ENCODE peak calls at places on chromosomes 7 and 10, in eight cellular contexts. F is lower lobe of right lung, P is heart right ventricle, Z is astrocyte, S is BJ, E is mucosa of descending colon, H is GM12865, I is IMR-90. D is an unnamed sample.

GRCh38 chr10:7161484-7162283 is 249.2 kb downstream of the SFMBT2 start:
- DNase-seq in Z (peak; percentile 23), S (no peak), I (no peak), F (no peak), H (no peak), E (no peak), P (peak; percentile 23), D (peak; percentile 1)

GRCh38 chr7:5695037-5695708 is 86.3 kb downstream of the RNF216 start:
- DNase-seq in H (peak; percentile 94), P (peak; percentile 47), S (peak; percentile 53), I (peak; percentile 89), E (no peak), F (no peak), Z (peak; percentile 97), D (peak; percentile 93)

GRCh38 chr7:133409421-133409820 is 156.5 kb downstream of the EXOC4 start:
- DNase-seq in F (no peak), E (no peak), S (no peak), H (no peak), I (no peak), P (no peak), Z (no peak), D (no peak)

GRCh38 chr7:159027091-159027802 is 117.4 kb downstream of the VIPR2 start:
- DNase-seq in S (no peak), P (no peak), H (no peak), F (no peak), E (no peak), Z (no peak), I (no peak), D (no peak)

GRCh38 chr7:77425151-77426051 is 9.3 kb upstream of the GSAP start:
- DNase-seq in I (peak; percentile 91), F (no peak), H (peak; percentile 14), Z (peak; percentile 83), P (no peak), S (peak; percentile 14), E (no peak), D (peak; percentile 54)

GRCh38 chr7:98982686-98983085 is 104.4 kb downstream of the TRRAP start:
- DNase-seq in P (no peak), F (no peak), E (no peak), I (no peak), H (no peak), S (no peak), Z (no peak), D (no peak)

GRCh38 chr10:11611248-11612003 is at the start of gene USP6NL:
- DNase-seq in P (peak; percentile 89), I (peak; percentile 74), F (peak; percentile 93), H (peak; percentile 84), S (peak; percentile 15), Z (peak; percentile 57), E (peak; percentile 96), D (peak; percentile 76)

GRCh38 chr7:49706106-49706505 is 67.3 kb upstream of the VWC2 start:
- DNase-seq in P (no peak), E (no peak), H (no peak), I (no peak), F (no peak), S (no peak), Z (no peak), D (no peak)

GRCh38 chr7:118079369-118079768 is 104.6 kb upstream of the LSM8 start:
- DNase-seq in I (peak; percentile 8), E (no peak), Z (peak; percentile 12), P (no peak), H (no peak), S (no peak), F (no peak), D (no peak)

GRCh38 chr10:79445217-79445707 is at the start of gene ZCCHC24:
- DNase-seq in P (no peak), S (no peak), Z (no peak), I (no peak), F (peak; percentile 77), H (peak; percentile 74), E (no peak), D (no peak)

GRCh38 chr7:69801729-69802688 is 203.7 kb downstream of the AUTS2 start:
- DNase-seq in E (no peak), H (no peak), P (no peak), I (no peak), F (no peak), S (no peak), Z (no peak), D (no peak)

GRCh38 chr7:730501-731439 is 3.7 kb upstream of the PRKAR1B start:
- DNase-seq in E (no peak), I (peak; percentile 24), H (no peak), P (no peak), F (peak; percentile 25), S (no peak), Z (no peak), D (no peak)

GRCh38 chr7:112252141-112252540 is 45.6 kb downstream of the ZNF277 start:
- DNase-seq in I (no peak), S (no peak), H (no peak), Z (no peak), P (no peak), E (no peak), F (no peak), D (no peak)

GRCh38 chr7:8434290-8435002 is 1.0 kb downstream of the NXPH1 start:
- DNase-seq in Z (no peak), H (no peak), P (no peak), I (no peak), E (no peak), F (no peak), S (no peak), D (no peak)

GRCh38 chr10:97037365-97038361 is 148.1 kb downstream of the SLIT1 start:
- DNase-seq in I (peak; percentile 71), S (peak; percentile 18), H (peak; percentile 81), E (peak; percentile 78), P (peak; percentile 83), F (peak; percentile 78), Z (peak; percentile 45), D (peak; percentile 69)

GRCh38 chr7:158030566-158030965 is 557.1 kb downstream of the PTPRN2 start:
- DNase-seq in Z (no peak), F (no peak), I (no peak), E (no peak), S (no peak), H (no peak), P (no peak), D (no peak)

GRCh38 chr10:118868618-118869017 is 113.8 kb upstream of the CACUL1 start:
- DNase-seq in E (no peak), I (no peak), Z (no peak), P (no peak), H (peak; percentile 6), S (no peak), F (no peak), D (no peak)

GRCh38 chr10:102523250-102524029 is 19.7 kb downstream of the SUFU start:
- DNase-seq in F (no peak), I (peak; percentile 83), P (no peak), S (no peak), Z (peak; percentile 85), H (peak; percentile 21), E (no peak), D (peak; percentile 64)

GRCh38 chr7:32890553-32891045 is 961 bp downstream of the KBTBD2 start:
- DNase-seq in P (peak; percentile 30), F (no peak), S (no peak), I (peak; percentile 71), E (no peak), H (peak; percentile 82), Z (peak; percentile 56), D (peak; percentile 63)

GRCh38 chr7:151917791-151918311 is 38.4 kb upstream of the GALNTL5 start:
- DNase-seq in P (no peak), F (no peak), S (no peak), Z (no peak), H (no peak), I (no peak), E (peak; percentile 75), D (no peak)

GRCh38 chr7:130273081-130273699 is 6.5 kb downstream of the CPA2 start:
- DNase-seq in H (no peak), Z (peak; percentile 75), S (no peak), E (no peak), P (no peak), I (peak; percentile 48), F (no peak), D (peak; percentile 28)

DNA sequence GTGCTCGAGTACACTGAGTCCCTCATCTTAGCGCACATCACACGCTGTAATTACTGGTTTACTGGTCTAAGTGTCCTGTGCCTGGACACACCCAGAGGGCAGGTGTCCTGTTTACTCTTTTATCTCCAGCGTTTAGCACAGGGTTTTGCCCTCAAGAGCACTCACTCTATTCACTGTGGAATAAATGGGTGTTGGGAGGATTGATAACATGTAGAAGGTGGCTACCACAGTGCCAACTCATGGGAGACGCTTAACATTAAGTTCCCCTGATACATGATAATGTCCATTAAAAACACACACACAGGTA is 96.1 kb upstream of the EFCAB10 start:
- DNase-seq in H (no peak), F (no peak), E (no peak), P (no peak), S (no peak), Z (no peak), I (no peak), D (no peak)
- H3K4me3 ChIP-seq in H (peak overlapping the region; percentile 56), F (peak overlapping the region; percentile 53), E (no peak overlapping the region), P (no peak overlapping the region), S (no peak overlapping the region), Z (no peak overlapping the region), I (no peak overlapping the region), D (no peak overlapping the region)

GRCh38 chr10:89954787-89955566 is 253.6 kb downstream of the KIF20B start:
- DNase-seq in H (peak; percentile 21), F (no peak), S (no peak), E (no peak), P (no peak), Z (no peak), I (no peak), D (no peak)

GRCh38 chr10:89952314-89952713 is 250.9 kb downstream of the KIF20B start:
- DNase-seq in F (no peak), E (no peak), P (no peak), Z (no peak), I (no peak), H (no peak), S (no peak), D (no peak)
- TF ChIP-seq CTCF in F (no peak), E (no peak), P (no peak), Z (no peak), I (no peak), H (no peak), S (no peak), D (no peak)

GRCh38 chr7:18494821-18495408 is 634 bp upstream of the HDAC9 start:
- DNase-seq in H (peak; percentile 37), S (peak; percentile 36), F (no peak), P (peak; percentile 47), E (no peak), Z (peak; percentile 78), I (peak; percentile 63), D (peak; percentile 57)
- H3K4me3 ChIP-seq in H (peak overlapping the region; percentile 66), S (no peak overlapping the region), F (peak overlapping the region; percentile 39), P (peak overlapping the region; percentile 30), E (no peak overlapping the region), Z (peak overlapping the region; percentile 57), I (no peak overlapping the region), D (peak overlapping the region; percentile 50)

DNA sequence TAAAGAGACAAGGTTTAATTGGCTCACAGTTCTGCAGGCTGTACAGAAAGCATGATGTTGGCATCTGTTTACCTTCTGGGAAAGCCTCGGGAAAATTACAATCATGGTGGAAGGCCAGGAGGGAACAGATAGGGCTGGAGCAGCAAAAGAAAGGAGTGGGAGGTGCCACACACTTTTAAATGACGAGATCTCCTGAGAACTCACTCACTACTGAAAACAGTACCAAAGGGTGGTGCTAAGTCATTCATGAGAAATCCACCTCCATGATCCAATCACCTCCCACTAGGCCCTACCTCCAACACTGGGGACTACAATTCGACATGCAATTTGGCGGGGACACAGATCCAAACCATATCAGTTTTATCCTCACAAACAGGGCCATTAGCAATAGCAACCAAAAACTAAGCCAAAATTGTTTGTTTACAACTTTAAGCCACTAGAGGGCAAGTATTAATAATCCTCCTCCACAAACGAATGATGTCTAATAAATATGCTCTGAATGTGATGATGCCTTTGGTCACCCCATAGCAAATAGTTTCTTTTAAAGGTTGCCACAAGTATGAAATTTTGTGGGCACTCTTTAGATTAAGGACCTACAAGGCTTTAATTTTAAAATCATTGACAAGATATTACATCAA is 129.2 kb upstream of the NRBF2 start:
- DNase-seq in P (no peak), I (no peak), S (no peak), F (no peak), E (no peak), Z (no peak), H (peak; percentile 20), D (no peak)
- TF ChIP-seq CTCF in P (peak; percentile 16), I (peak; percentile 11), S (peak; percentile 23), F (peak; percentile 10), E (no peak), Z (peak; percentile 24), H (peak; percentile 28), D (peak; percentile 45)